ENCODE peak calls at places on chromosomes 12 and 14, in four cellular contexts. Q is upper lobe of right lung, G is gastrocnemius medialis, Y is thyroid gland. L is an unnamed sample.

GRCh38 chr12:130992448-130992847 is 38.7 kb downstream of the ADGRD1 start:
- DNase-seq in Y (peak), G (no peak), Q (peak), L (no peak)

GRCh38 chr14:38791862-38792261 is 311.2 kb downstream of the SEC23A start:
- DNase-seq in Q (no peak), Y (no peak), G (no peak), L (no peak)

GRCh38 chr14:104752338-104752734 is 611 bp upstream of the SIVA1 start:
- DNase-seq in Q (no peak), G (no peak), Y (no peak), L (no peak)

GRCh38 chr12:89051065-89051677 is 301.1 kb downstream of the DUSP6 start:
- DNase-seq in Q (no peak), G (no peak), Y (no peak), L (no peak)

GRCh38 chr14:104277416-104278213 is 139.2 kb downstream of the KIF26A start:
- DNase-seq in Q (peak), G (no peak), Y (peak), L (peak)

GRCh38 chr12:70626180-70626579 is 11.0 kb downstream of the PTPRB start:
- DNase-seq in Y (no peak), Q (no peak), G (no peak), L (no peak)

GRCh38 chr12:26711072-26711471 is 121.9 kb downstream of the ITPR2 start:
- DNase-seq in Q (no peak), Y (no peak), G (no peak), L (no peak)

GRCh38 chr12:1912580-1913376 is 5.7 kb downstream of the CACNA2D4 start:
- DNase-seq in G (no peak), Y (no peak), Q (no peak), L (peak)

GRCh38 chr12:65188179-65188709 is 18.9 kb downstream of the LEMD3 start:
- DNase-seq in Y (no peak), G (no peak), Q (no peak), L (no peak)

GRCh38 chr14:32020882-32021281 is 56.2 kb upstream of the ARHGAP5 start:
- DNase-seq in Y (no peak), Q (no peak), G (no peak), L (no peak)

GRCh38 chr12:116339062-116339461 is 61.6 kb upstream of the MED13L start:
- DNase-seq in G (no peak), Q (peak), Y (no peak), L (no peak)

GRCh38 chr14:49945448-49946319 is 52.8 kb downstream of the ARF6 start:
- DNase-seq in G (no peak), Q (no peak), Y (no peak), L (no peak)

GRCh38 chr12:132450391-132451171 is 39.4 kb upstream of the FBRSL1 start:
- DNase-seq in G (no peak), Y (no peak), Q (no peak), L (peak)

GRCh38 chr14:34482463-34482862 is 20.4 kb upstream of the SPTSSA start:
- DNase-seq in Q (no peak), Y (no peak), G (no peak), L (no peak)

GRCh38 chr12:109329003-109329402 is 18.7 kb upstream of the MYO1H start:
- DNase-seq in Y (no peak), Q (no peak), G (no peak), L (no peak)

GRCh38 chr12:132443091-132443490 is 46.9 kb upstream of the FBRSL1 start:
- DNase-seq in G (no peak), Q (no peak), Y (no peak), L (no peak)

GRCh38 chr14:39469094-39469710 is 37.0 kb upstream of the FBXO33 start:
- DNase-seq in Y (no peak), Q (no peak), G (no peak), L (no peak)

GRCh38 chr14:106442857-106443256 is 916.5 kb downstream of the TMEM121 start:
- DNase-seq in G (no peak), Q (no peak), Y (no peak), L (no peak)

GRCh38 chr12:48601013-48601756 is 31.3 kb upstream of the LALBA start:
- DNase-seq in G (no peak), Q (no peak), Y (no peak), L (no peak)

GRCh38 chr14:79436325-79436724 is 775.0 kb downstream of the DIO2 start:
- DNase-seq in Q (no peak), Y (no peak), G (no peak), L (no peak)

GRCh38 chr14:106631886-106632285 is 1105.5 kb downstream of the TMEM121 start:
- DNase-seq in G (no peak), Q (no peak), Y (no peak), L (no peak)

GRCh38 chr14:102929349-102930137 is 7.1 kb downstream of the AMN start:
- DNase-seq in G (no peak), Q (no peak), Y (no peak), L (peak)

GRCh38 chr14:82626156-82627055 is 1092.8 kb upstream of the SEL1L start:
- DNase-seq in Y (no peak), G (no peak), Q (no peak), L (no peak)

GRCh38 chr14:97946291-97946690 is 1149.1 kb downstream of the VRK1 start:
- DNase-seq in Q (no peak), Y (no peak), G (no peak), L (no peak)

GRCh38 chr14:100142073-100143040 is 17.1 kb downstream of the DEGS2 start:
- DNase-seq in G (no peak), Q (peak), Y (peak), L (no peak)

GRCh38 chr14:100138082-100138787 is 21.2 kb downstream of the DEGS2 start:
- DNase-seq in Q (no peak), G (no peak), Y (no peak), L (no peak)

GRCh38 chr14:100141133-100141497 is 18.3 kb downstream of the DEGS2 start:
- DNase-seq in Q (no peak), G (no peak), Y (no peak), L (no peak)

GRCh38 chr14:100138955-100139354 is 20.5 kb downstream of the DEGS2 start:
- DNase-seq in Y (no peak), Q (no peak), G (no peak), L (no peak)

DNA sequence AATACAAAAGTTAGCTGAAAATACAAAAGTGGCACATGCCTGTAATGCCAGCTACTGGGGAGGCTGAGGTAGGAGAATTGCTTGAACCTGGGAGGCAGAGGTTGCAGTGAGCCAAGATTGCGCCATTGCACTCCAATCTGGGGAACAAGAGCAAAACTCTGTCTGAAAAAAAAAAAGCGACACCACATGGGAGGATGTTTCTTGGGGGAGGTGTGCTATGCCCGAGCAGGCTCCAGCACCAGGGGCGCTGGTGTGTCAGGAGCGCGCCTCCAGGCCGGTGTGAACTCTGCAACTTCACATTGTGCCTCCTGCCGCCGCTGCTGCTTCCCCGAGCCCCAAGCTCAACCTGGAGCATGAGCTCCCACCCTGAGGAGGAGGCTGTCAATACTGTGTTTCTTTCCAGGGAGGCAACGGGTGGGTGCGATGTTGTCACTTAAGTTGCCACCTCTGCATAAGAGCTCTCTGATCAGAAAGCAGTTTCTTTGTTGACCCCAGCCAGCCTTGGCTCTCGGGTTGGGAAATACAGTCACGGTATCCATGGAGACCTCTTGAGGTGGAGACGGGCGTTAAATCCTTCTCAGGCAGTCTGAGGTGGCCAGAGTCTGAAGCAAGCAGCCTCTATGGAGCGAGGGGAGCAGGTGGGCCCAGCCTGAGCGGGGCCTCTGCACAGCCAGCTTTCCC is 18.9 kb downstream of the DEGS2 start:
- DNase-seq in G (no peak), Y (peak), Q (peak), L (no peak)
- TF ChIP-seq CTCF in G (no peak), Y (peak), Q (peak), L (no peak)

GRCh38 chr12:112374166-112374740 is 8.0 kb downstream of the HECTD4 start:
- DNase-seq in Y (no peak), Q (no peak), G (no peak), L (no peak)
- H3K4me3 ChIP-seq in Y (no peak), Q (no peak), G (no peak), L (no peak)

GRCh38 chr12:52396656-52397055 is 9.5 kb downstream of the KRT82 start:
- DNase-seq in G (no peak), Q (peak), Y (no peak), L (no peak)

GRCh38 chr12:52398176-52398575 is 8.0 kb downstream of the KRT82 start:
- DNase-seq in Q (no peak), Y (no peak), G (no peak), L (no peak)

GRCh38 chr12:52394836-52395405 is 9.5 kb upstream of the KRT84 start:
- DNase-seq in Y (no peak), G (no peak), Q (peak), L (no peak)

GRCh38 chr12:52392465-52393007 is 7.1 kb upstream of the KRT84 start:
- DNase-seq in G (no peak), Y (no peak), Q (no peak), L (no peak)

DNA sequence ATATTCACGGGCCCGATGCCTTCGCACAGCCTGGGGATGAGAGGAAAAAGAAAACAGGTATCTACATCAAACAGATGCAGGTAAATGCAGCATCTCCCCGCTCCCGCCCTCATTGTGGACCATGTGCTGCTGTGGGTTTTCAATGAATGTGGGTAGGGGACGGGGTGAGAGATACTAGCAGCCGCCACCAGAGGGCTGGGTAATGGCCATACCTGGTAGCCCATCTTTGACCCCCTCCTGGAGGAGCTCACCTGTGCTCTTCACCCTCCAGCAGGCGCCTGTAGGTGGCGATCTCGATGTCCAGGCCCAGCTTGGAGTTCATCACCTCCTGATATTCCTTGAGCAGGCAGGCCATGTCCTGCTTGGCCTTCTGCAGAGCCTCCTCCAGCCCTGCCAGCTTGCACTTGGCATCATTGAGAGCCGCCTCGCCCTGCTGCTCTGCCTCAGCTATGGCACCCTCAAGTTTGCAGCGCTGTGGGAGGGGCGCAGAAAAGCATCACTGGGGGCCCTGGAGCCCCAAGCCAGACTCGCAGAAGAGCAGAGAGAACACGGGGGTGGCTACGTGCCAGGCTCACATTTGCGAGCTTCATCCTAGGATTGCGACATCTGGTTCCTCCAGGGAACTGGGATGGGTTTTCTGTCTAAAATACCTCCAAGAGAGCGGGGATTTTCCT is 10.2 kb downstream of the KRT82 start:
- DNase-seq in Q (peak), Y (no peak), G (no peak), L (no peak)
- TF ChIP-seq CTCF in Q (peak), Y (no peak), G (no peak), L (no peak)

DNA sequence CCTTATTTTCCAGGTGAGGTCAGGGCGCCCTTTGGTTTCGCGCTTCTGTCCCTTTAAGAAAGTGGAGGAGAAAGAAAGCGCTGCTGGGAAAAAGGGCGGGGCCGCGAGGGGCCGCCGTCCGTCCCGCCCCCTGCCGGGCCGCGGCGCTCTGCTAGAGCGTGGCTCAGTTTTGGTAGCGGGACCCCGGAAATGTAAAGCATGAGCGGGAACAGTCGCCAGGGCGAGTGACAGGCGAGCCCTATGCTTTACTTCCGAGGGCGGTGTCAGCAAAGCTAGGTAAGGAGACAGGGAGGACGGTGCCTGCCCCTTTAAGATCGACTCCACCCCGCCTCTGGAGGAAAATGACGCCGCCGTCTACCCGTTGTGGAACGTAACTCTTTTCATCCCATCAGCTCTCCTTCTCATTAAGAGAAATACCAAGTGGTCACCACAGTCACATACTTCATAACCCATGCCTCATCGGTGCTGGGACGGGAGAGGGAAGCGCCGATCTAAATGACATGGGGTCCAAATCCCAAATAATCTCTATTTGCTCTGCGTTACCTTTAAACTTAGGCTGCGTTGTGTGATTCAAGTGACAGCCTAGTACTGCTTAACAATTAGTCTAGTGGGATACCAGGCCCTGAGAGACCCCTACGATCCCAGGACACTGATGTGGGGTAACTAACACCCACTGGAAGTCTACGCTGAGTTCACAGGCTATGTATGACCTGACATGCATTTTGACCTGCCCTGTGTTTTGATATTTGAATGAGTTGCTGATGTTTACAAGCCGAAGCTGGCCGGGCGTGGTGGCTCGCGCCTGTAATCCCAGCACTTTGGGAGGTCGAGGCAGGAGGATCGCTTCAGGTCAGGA is at the start of gene ETFBKMT:
- DNase-seq in Y (peak), Q (peak), G (peak), L (peak)
- H3K4me3 ChIP-seq in Y (peak), Q (peak), G (peak), L (peak)

GRCh38 chr14:76352639-76353281 is 23.2 kb upstream of the ESRRB start:
- DNase-seq in G (peak), Y (peak), Q (peak), L (no peak)
- TF ChIP-seq CTCF in G (peak), Y (peak), Q (peak), L (peak)

GRCh38 chr14:42028607-42029006 is 421.9 kb downstream of the LRFN5 start:
- DNase-seq in G (no peak), Q (no peak), Y (no peak), L (no peak)

GRCh38 chr14:42023452-42023851 is 416.8 kb downstream of the LRFN5 start:
- DNase-seq in Y (no peak), Q (no peak), G (no peak), L (no peak)

DNA sequence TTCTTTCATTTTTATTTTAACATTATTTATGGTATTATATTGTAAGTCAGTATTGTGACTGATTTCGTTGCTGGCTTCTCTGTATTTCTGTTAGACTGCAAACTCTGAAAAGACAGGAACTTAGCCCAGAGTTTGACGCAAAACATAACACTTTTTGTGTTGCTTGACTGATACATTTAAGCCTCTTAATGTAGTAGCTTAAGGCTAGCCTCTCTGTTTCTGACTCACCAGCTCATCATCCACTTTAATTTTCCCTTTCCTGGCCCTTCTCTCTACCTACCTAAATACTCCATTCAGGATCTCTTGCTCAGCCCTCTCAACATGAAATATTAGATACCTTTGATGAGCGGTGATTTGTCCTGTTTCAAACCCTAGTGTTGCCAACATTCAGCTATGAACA is 420.6 kb downstream of the LRFN5 start:
- DNase-seq in Y (no peak), G (no peak), Q (no peak), L (no peak)
- H3K4me3 ChIP-seq in Y (no peak), G (no peak), Q (no peak), L (no peak)

DNA sequence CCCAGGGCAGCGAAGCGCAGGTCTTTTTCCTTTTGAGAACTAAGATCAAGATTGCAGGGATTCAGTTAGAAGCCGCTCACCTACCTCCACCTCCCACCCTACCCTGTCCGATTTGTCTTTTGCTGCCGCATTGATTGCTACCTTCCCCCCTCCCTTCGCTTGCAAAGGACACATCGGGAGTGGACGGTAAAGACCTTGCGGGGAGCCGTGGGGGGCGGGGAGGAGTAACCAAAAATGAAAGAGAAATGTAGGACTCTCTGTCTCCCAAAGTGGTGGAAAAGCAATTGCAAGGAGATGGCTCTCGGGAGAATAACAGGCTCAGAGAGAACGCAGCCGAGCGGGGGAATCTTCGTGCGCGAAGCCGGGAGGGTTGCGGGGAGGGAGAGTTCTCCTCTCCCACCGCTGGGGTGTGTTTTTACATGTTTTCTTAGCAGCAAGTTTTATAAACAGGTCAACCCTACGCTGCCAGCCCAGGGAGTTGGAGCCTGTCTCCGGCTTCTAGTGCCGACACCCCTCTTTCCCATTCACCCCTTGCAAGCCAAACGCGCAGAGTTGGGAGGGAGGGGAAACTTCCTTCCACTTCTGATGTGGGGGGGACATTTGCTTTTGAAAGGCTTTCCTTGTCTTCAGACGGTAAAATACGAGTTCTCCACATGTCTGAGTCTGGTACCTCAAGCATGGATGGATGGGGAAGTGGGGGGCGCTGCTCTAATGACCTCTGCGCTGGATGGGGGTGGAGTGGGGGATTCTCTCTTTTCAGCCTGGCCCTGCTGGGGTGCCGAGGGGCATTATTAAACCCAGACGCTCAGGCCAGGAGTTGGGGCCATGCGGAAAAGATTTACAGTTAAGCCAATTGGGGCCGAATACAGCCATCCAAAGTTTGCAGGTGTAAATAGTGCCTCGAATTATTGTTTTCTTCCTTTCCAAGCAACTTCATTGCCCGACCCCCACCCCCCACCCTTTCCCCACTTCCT is 8.9 kb upstream of the TBX3 start:
- DNase-seq in Q (no peak), G (no peak), Y (peak), L (no peak)
- TF ChIP-seq CTCF in Q (no peak), G (no peak), Y (peak), L (no peak)

L was measured in right lobe of liver.